ENCODE peak calls at places on chromosome 5, in five cellular contexts. E is mesenteric fat pad, I is globus pallidus, K is epithelial cell of prostate, A is right atrium auricular region. L is an unnamed sample.
A peak's percentile ranks its signal among the peaks of the same experiment; 100 is the strongest.

GRCh38 chr5:174571662-174572397 is 152.6 kb upstream of the MSX2 start:
- DNase-seq in I (peak; percentile 35), E (no peak), A (peak; percentile 83), K (peak; percentile 60), L (peak; percentile 33)

GRCh38 chr5:94693043-94693822 is 74.8 kb downstream of the SLF1 start:
- DNase-seq in K (peak; percentile 77), I (peak; percentile 16), A (no peak), E (no peak), L (peak; percentile 53)

GRCh38 chr5:81021951-81022687 is 62.0 kb downstream of the RASGRF2 start:
- DNase-seq in I (no peak), K (no peak), E (no peak), A (no peak), L (no peak)

GRCh38 chr5:112848116-112848811 is 12.8 kb upstream of the SRP19 start:
- DNase-seq in I (peak; percentile 74), A (no peak), K (peak; percentile 16), E (no peak), L (peak; percentile 72)

GRCh38 chr5:111530298-111530740 is 18.0 kb upstream of the STARD4 start:
- DNase-seq in A (peak; percentile 81), E (no peak), K (no peak), I (peak; percentile 13), L (peak; percentile 54)

GRCh38 chr5:74765201-74765600 is 1.7 kb downstream of the GFM2 start:
- DNase-seq in A (no peak), I (no peak), K (no peak), E (no peak), L (no peak)

GRCh38 chr5:155926011-155926410 is 401.0 kb upstream of the SGCD start:
- DNase-seq in E (no peak), I (no peak), K (no peak), A (no peak), L (no peak)

GRCh38 chr5:76801803-76802195 is 17.0 kb upstream of the F2RL1 start:
- DNase-seq in E (no peak), I (no peak), K (no peak), A (no peak), L (no peak)

GRCh38 chr5:1161832-1162229 is 39.6 kb upstream of the SLC6A19 start:
- DNase-seq in A (no peak), K (no peak), E (no peak), I (peak; percentile 84), L (peak; percentile 88)

GRCh38 chr5:32443541-32444190 is 874 bp downstream of the ZFR start:
- DNase-seq in I (peak; percentile 47), A (no peak), K (no peak), E (no peak), L (peak; percentile 34)

GRCh38 chr5:39547548-39548154 is 122.9 kb upstream of the DAB2 start:
- DNase-seq in A (no peak), E (no peak), K (no peak), I (peak; percentile 49), L (peak; percentile 55)

GRCh38 chr5:157476699-157477408 is 16.8 kb downstream of the NIPAL4 start:
- DNase-seq in K (no peak), A (no peak), E (no peak), I (peak; percentile 83), L (peak; percentile 84)

GRCh38 chr5:66538531-66538930 is 57.7 kb upstream of the MAST4 start:
- DNase-seq in E (no peak), I (no peak), K (no peak), A (no peak), L (no peak)

GRCh38 chr5:175214152-175214551 is 229.8 kb downstream of the DRD1 start:
- DNase-seq in I (no peak), K (peak; percentile 49), E (no peak), A (no peak), L (peak; percentile 25)

GRCh38 chr5:141844414-141845097 is 33.7 kb downstream of the PCDH1 start:
- DNase-seq in E (no peak), I (no peak), A (no peak), K (no peak), L (no peak)

GRCh38 chr5:149320791-149321330 is 24.4 kb upstream of the GRPEL2 start:
- DNase-seq in K (peak; percentile 70), I (peak; percentile 61), A (peak; percentile 93), E (no peak), L (peak; percentile 65)

GRCh38 chr5:142795246-142795645 is 25.1 kb downstream of the ARHGAP26 start:
- DNase-seq in E (no peak), A (no peak), I (peak; percentile 36), K (no peak), L (no peak)

GRCh38 chr5:57097526-57097925 is 76.3 kb upstream of the GPBP1 start:
- DNase-seq in K (no peak), A (no peak), I (no peak), E (no peak), L (no peak)

GRCh38 chr5:172806897-172807672 is 27.0 kb upstream of the ERGIC1 start:
- DNase-seq in I (peak; percentile 56), K (peak; percentile 75), A (peak; percentile 94), E (peak; percentile 93), L (peak; percentile 77)

GRCh38 chr5:76674330-76675066 is 41.4 kb upstream of the F2R start:
- DNase-seq in E (no peak), I (no peak), A (no peak), K (no peak), L (no peak)

GRCh38 chr5:56170557-56170956 is 62.6 kb downstream of the ANKRD55 start:
- DNase-seq in I (no peak), E (no peak), A (peak; percentile 62), K (no peak), L (no peak)

GRCh38 chr5:54362992-54363630 is 52.7 kb upstream of the ARL15 start:
- DNase-seq in I (no peak), K (no peak), A (no peak), E (no peak), L (no peak)

GRCh38 chr5:123474238-123474637 is 37.7 kb upstream of the CSNK1G3 start:
- DNase-seq in A (no peak), I (no peak), K (no peak), E (no peak), L (peak; percentile 48)

GRCh38 chr5:151200913-151201445 is 22.9 kb downstream of the CCDC69 start:
- DNase-seq in E (peak; percentile 24), A (no peak), I (no peak), K (no peak), L (no peak)

L was measured in Ammon's horn.